ENCODE peak calls at places on chromosome 5, in five cellular contexts. M, K, O, Z and U are unnamed samples.

GRCh38 chr5:40689442-40689841 is 9.7 kb downstream of the PTGER4 start:
- DNase-seq in M (peak; percentile 19), K (peak; percentile 91), O (peak; percentile 68), Z (peak; percentile 30), U (no peak)

GRCh38 chr5:16600397-16600796 is 16.4 kb downstream of the RETREG1 start:
- DNase-seq in Z (no peak), M (no peak), K (peak; percentile 42), O (peak; percentile 19), U (no peak)

GRCh38 chr5:31935702-31936347 is 238.3 kb downstream of the GOLPH3 start:
- DNase-seq in Z (no peak), K (peak; percentile 17), O (peak; percentile 27), M (no peak), U (no peak)

GRCh38 chr5:127660048-127660733 is 11.3 kb downstream of the CTXN3 start:
- DNase-seq in K (no peak), Z (no peak), M (no peak), O (no peak), U (no peak)

GRCh38 chr5:93532370-93532769 is 48.6 kb downstream of the NR2F1-AS1 start:
- DNase-seq in Z (peak; percentile 34), O (peak; percentile 30), M (no peak), K (peak; percentile 99), U (no peak)

GRCh38 chr5:35188041-35188457 is 42.2 kb downstream of the PRLR start:
- DNase-seq in K (no peak), M (no peak), O (peak; percentile 41), Z (peak; percentile 47), U (no peak)

GRCh38 chr5:180096616-180097015 is 25.1 kb upstream of the RNF130 start:
- DNase-seq in O (no peak), K (no peak), M (no peak), Z (no peak), U (no peak)

GRCh38 chr5:932628-933250 is 40.1 kb downstream of the TRIP13 start:
- DNase-seq in K (peak; percentile 47), O (no peak), M (no peak), Z (no peak), U (no peak)

GRCh38 chr5:4614088-4614487 is 526.0 kb upstream of the ADAMTS16 start:
- DNase-seq in O (no peak), M (no peak), Z (no peak), K (no peak), U (no peak)

GRCh38 chr5:83034036-83034435 is 43.2 kb downstream of the TMEM167A start:
- DNase-seq in O (no peak), M (no peak), Z (no peak), K (no peak), U (no peak)

GRCh38 chr5:144567416-144567770 is 396.7 kb downstream of the KCTD16 start:
- DNase-seq in K (no peak), M (no peak), Z (no peak), O (no peak), U (no peak)

GRCh38 chr5:175814676-175815075 is 56.7 kb upstream of the CPLX2 start:
- DNase-seq in Z (no peak), M (no peak), O (peak; percentile 50), K (peak; percentile 42), U (no peak)

GRCh38 chr5:78320461-78320860 is 26.0 kb upstream of the AP3B1 start:
- DNase-seq in K (peak; percentile 68), M (no peak), Z (no peak), O (peak; percentile 13), U (no peak)

GRCh38 chr5:139482050-139482889 is at the start of gene STING1:
- DNase-seq in Z (peak; percentile 91), M (peak; percentile 37), O (peak; percentile 86), K (peak; percentile 99), U (peak; percentile 45)

GRCh38 chr5:177527595-177527994 is 10.8 kb upstream of the DDX41 start:
- DNase-seq in M (no peak), O (no peak), Z (no peak), K (no peak), U (no peak)

GRCh38 chr5:5065472-5065871 is 74.7 kb upstream of the ADAMTS16 start:
- DNase-seq in Z (no peak), M (no peak), O (no peak), K (no peak), U (no peak)

GRCh38 chr5:176394881-176395675 is 6.5 kb downstream of the HIGD2A start:
- DNase-seq in K (peak; percentile 53), Z (no peak), O (peak; percentile 42), M (no peak), U (no peak)

GRCh38 chr5:173056783-173057061 is 570 bp downstream of the CREBRF start:
- DNase-seq in O (no peak), K (no peak), M (no peak), Z (no peak), U (no peak)

GRCh38 chr5:81420039-81420667 is 26.2 kb upstream of the ACOT12 start:
- DNase-seq in O (no peak), K (peak; percentile 82), Z (no peak), M (no peak), U (no peak)

GRCh38 chr5:64149857-64150521 is 15.7 kb upstream of the RNF180 start:
- DNase-seq in K (no peak), M (no peak), O (no peak), Z (no peak), U (no peak)

GRCh38 chr5:169226904-169227303 is 74.0 kb downstream of the SLIT3 start:
- DNase-seq in K (no peak), Z (no peak), M (no peak), O (no peak), U (no peak)

GRCh38 chr5:178058321-178059012 is 54.9 kb upstream of the N4BP3 start:
- DNase-seq in M (no peak), O (no peak), Z (no peak), K (no peak), U (no peak)

GRCh38 chr5:141475625-141476131 is at the start of gene PCDHGC3:
- DNase-seq in M (no peak), K (peak; percentile 98), O (peak; percentile 93), Z (peak; percentile 93), U (peak; percentile 10)

GRCh38 chr5:95130951-95131350 is 153.9 kb downstream of the MCTP1 start:
- DNase-seq in K (no peak), Z (no peak), O (no peak), M (no peak), U (no peak)